ENCODE peak calls at places on chromosomes 11 and 22, in six cellular contexts. M, T, F, C, U and W are unnamed samples. For H3K4me1, the result is how much of the 10 kb centered on the place peaks cover.

GRCh38 chr22:39654959-39655579 is 84.5 kb downstream of the CACNA1I start:
- DNase-seq in M (no peak), T (no peak), F (no peak), C (no peak), U (peak), W (no peak)

GRCh38 chr11:94557992-94558391 is 9.2 kb upstream of the PIWIL4 start:
- DNase-seq in M (no peak), T (no peak), F (no peak), C (no peak), U (no peak), W (no peak)

GRCh38 chr11:65651589-65652510 is 10.9 kb downstream of the RELA start:
- DNase-seq in M (no peak), T (peak), F (peak), C (peak), U (no peak), W (no peak)

GRCh38 chr11:35223429-35223828 is 84.5 kb downstream of the CD44 start:
- DNase-seq in M (peak), T (peak), F (no peak), C (peak), U (no peak), W (no peak)

GRCh38 chr11:121961228-121961860 is 154.7 kb downstream of the BLID start:
- DNase-seq in M (peak), T (no peak), F (no peak), C (no peak), U (no peak), W (no peak)

GRCh38 chr11:133078591-133079179 is 453.6 kb downstream of the OPCML start:
- DNase-seq in M (peak), T (no peak), F (no peak), C (no peak), U (peak), W (peak)

GRCh38 chr11:124070906-124071621 is 29.9 kb upstream of the OR10G7 start:
- DNase-seq in M (peak), T (peak), F (peak), C (peak), U (peak), W (peak)

GRCh38 chr11:59417023-59417422 is 9.2 kb downstream of the OR5A2 start:
- DNase-seq in M (no peak), T (no peak), F (no peak), C (no peak), U (no peak), W (no peak)

GRCh38 chr11:91421586-91421985 is 803.0 kb upstream of the FAT3 start:
- DNase-seq in M (no peak), T (no peak), F (no peak), C (no peak), U (no peak), W (no peak)

GRCh38 chr11:31798057-31799035 is 12.8 kb downstream of the PAX6 start:
- DNase-seq in M (no peak), T (no peak), F (no peak), C (no peak), U (no peak), W (no peak)

GRCh38 chr11:554824-555499 is 5.6 kb downstream of the LMNTD2 start:
- DNase-seq in M (peak), T (peak), F (peak), C (no peak), U (peak), W (peak)

GRCh38 chr11:122210378-122210995 is 94.5 kb upstream of the BLID start:
- DNase-seq in M (no peak), T (no peak), F (no peak), C (no peak), U (no peak), W (no peak)

GRCh38 chr11:59582006-59582405 is 33.6 kb downstream of the OSBP start:
- DNase-seq in M (no peak), T (no peak), F (no peak), C (no peak), U (no peak), W (no peak)

GRCh38 chr11:61104963-61105362 is 2.7 kb downstream of the CD5 start:
- DNase-seq in M (no peak), T (no peak), F (no peak), C (peak), U (no peak), W (no peak)

GRCh38 chr11:1780700-1781592 is 17.2 kb upstream of the CTSD start:
- DNase-seq in M (no peak), T (peak), F (no peak), C (peak), U (no peak), W (no peak)

GRCh38 chr11:128757886-128758612 is 64.2 kb downstream of the FLI1 start:
- DNase-seq in M (no peak), T (no peak), F (no peak), C (no peak), U (peak), W (no peak)

GRCh38 chr11:133930053-133930766 is 26.6 kb downstream of the IGSF9B start:
- DNase-seq in M (no peak), T (no peak), F (no peak), C (no peak), U (no peak), W (no peak)

GRCh38 chr11:3218483-3219280 is at the start of gene MRGPRG:
- DNase-seq in M (no peak), T (peak), F (no peak), C (peak), U (no peak), W (no peak)

GRCh38 chr11:73260127-73260457 is 12.0 kb upstream of the P2RY6 start:
- DNase-seq in M (no peak), T (no peak), F (no peak), C (no peak), U (no peak), W (no peak)
- H3K4me1 ChIP-seq in M (under half), T (under half), F (under half), C (under half), U (under half), W (under half)

DNA sequence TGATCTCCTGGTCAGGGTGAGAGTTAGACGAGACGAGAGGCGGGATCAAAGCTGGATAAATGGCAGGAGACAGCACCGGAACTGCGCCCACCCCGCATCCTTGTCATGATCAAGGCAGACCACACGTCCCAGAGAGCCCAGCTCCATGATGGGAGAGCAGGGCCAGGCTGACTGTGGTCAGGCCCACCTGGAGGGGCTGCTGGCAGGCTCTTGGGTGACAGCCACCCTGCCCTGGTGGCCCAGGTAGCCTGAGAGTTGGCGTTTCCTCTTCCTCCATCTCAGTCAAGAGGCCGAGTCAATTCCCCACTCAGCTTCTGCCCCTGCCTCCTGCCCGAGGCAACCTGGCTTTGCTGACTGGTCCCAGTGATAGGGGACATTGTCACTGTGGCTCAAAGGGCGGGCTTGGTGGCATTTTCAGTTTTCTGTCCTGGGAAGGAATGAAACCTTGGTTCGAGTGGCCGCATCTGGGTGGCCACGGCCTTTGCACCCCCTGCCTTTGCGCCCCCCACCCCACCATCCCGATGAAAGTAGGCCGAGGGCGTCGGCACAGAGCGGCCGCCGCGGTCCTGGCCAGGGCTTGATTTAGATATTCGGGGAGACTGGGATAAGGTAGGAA is 60.8 kb upstream of the PPARA start:
- DNase-seq in M (no peak), T (peak), F (no peak), C (peak), U (no peak), W (no peak)
- TF ChIP-seq CTCF in M (no peak), T (no peak), F (no peak), C (no peak), U (no peak), W (no peak)

DNA sequence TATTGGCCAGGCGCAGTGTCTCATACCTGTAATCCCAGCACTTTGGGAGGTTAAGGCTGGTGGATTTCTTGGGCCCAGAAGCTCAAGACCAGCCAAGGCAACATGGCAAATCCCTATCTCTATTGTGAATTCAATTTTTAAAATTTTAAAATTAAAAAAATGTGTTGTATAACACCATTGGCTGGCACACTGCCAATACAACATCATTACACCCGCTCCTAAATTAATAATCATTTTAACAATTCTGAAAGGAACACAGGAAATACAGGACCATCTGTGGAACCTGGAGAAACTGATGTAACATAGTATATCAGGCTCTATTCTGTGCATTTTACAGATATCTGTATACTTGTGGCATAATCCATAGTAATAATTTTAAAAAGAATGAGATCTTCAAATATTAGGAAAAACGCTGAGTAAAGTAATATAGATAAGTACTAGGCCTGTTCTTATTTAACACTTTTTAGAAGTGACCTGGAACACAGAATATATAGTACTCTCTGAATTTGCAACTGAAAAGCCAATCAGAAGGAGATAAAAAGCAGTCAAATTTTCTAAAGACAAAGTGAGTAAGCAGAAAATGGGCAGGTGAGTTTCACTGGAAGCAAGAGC is 124.3 kb downstream of the APOL5 start:
- DNase-seq in M (no peak), T (no peak), F (no peak), C (no peak), U (no peak), W (no peak)
- H3K4me1 ChIP-seq in M (under half), T (under half), F (under half), C (under half), U (half or more), W (under half)

DNA sequence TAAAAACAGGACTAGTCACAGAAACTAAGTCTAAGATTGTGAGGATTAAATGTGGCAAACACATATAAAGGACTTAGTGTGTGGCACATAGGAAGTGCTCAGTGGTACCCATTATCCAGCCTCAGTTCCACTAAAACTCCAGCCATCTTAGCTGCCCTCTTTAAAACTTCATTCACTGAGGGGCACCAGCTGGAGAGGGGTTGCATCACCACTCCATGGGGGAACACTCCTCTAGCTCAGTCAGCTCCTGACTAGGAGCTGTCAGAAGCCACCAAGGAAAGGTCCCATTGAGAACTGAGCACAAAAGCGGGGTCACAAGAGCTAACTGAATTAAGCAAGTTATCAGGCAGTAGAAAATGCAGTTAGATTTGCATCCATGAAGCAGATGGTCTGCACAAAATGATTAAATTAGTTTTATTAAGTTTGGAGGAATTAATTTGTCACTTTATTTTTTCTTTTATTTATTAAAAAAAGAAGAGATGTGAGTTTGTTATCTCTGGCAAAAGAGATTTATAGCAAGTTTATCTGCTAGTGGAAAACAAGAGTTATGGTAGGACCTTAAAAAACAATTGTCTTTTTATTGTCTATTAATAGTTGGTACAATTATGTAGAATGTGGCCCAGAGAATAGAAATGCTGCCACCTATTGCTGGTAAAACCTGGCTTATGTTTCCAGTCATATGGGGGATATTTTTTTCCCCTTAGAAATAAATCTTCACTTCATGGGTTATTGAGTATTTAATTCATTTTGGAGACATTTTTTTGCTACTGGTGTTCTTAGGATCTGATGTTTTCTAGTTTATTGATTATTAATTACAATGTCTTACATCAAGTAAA is 95.7 kb downstream of the NAV2 start:
- DNase-seq in M (no peak), T (no peak), F (no peak), C (no peak), U (no peak), W (no peak)
- TF ChIP-seq CTCF in M (peak), T (no peak), F (no peak), C (no peak), U (peak), W (no peak)

GRCh38 chr22:43242627-43243026 is 55.7 kb upstream of the TTLL12 start:
- DNase-seq in M (no peak), T (no peak), F (no peak), C (no peak), U (no peak), W (no peak)
- H3K4me1 ChIP-seq in M (under half), T (under half), F (under half), C (under half), U (under half), W (under half)